ENCODE peak calls at places on chromosome 2, in eight cellular contexts. U is fibroblast of lung; X is AG04450; W is HL-60; F is small intestine; T is uterus; Q is CD8-positive, alpha-beta memory T cell; P is neural progenitor cell. D is an unnamed sample.

GRCh38 chr2:138699421-138699820 is 80.8 kb downstream of the NXPH2 start:
- DNase-seq in U (no peak), X (no peak), W (no peak), F (no peak), T (no peak), Q (no peak), P (no peak), D (no peak)

GRCh38 chr2:128381001-128381938 is 62.6 kb upstream of the HS6ST1 start:
- DNase-seq in U (no peak), X (no peak), W (no peak), F (no peak), T (peak; percentile 14), Q (no peak), P (peak; percentile 72), D (no peak)

GRCh38 chr2:239277401-239278085 is 123.3 kb downstream of the HDAC4 start:
- DNase-seq in U (no peak), X (no peak), W (no peak), F (no peak), T (no peak), Q (no peak), P (no peak), D (no peak)

GRCh38 chr2:187084524-187084923 is 235.6 kb upstream of the ZSWIM2 start:
- DNase-seq in U (no peak), X (no peak), W (no peak), F (no peak), T (no peak), Q (no peak), P (no peak), D (no peak)

GRCh38 chr2:72143441-72144356 is 4.0 kb downstream of the CYP26B1 start:
- DNase-seq in U (no peak), X (no peak), W (no peak), F (no peak), T (peak; percentile 9), Q (no peak), P (peak; percentile 56), D (no peak)

GRCh38 chr2:214481204-214481603 is 70.3 kb downstream of the VWC2L start:
- DNase-seq in U (peak; percentile 35), X (peak; percentile 8), W (no peak), F (no peak), T (no peak), Q (no peak), P (peak; percentile 5), D (no peak)

GRCh38 chr2:80299672-80300071 is 4.9 kb downstream of the LRRTM1 start:
- DNase-seq in U (no peak), X (no peak), W (no peak), F (no peak), T (no peak), Q (no peak), P (no peak), D (no peak)

GRCh38 chr2:106792671-106793070 is 93.3 kb downstream of the ST6GAL2 start:
- DNase-seq in U (no peak), X (no peak), W (no peak), F (no peak), T (no peak), Q (no peak), P (no peak), D (no peak)

GRCh38 chr2:157440404-157441071 is 3.4 kb downstream of the CYTIP start:
- DNase-seq in U (no peak), X (no peak), W (no peak), F (peak; percentile 56), T (no peak), Q (no peak), P (no peak), D (no peak)

GRCh38 chr2:73870084-73870483 is 22.7 kb upstream of the ACTG2 start:
- DNase-seq in U (peak; percentile 99), X (peak; percentile 94), W (no peak), F (no peak), T (peak; percentile 90), Q (no peak), P (no peak), D (no peak)

GRCh38 chr2:55118643-55119065 is 68.4 kb upstream of the RTN4 start:
- DNase-seq in U (no peak), X (no peak), W (no peak), F (no peak), T (no peak), Q (no peak), P (no peak), D (no peak)
- H3K27ac ChIP-seq in U (no peak overlapping the region), X (no peak overlapping the region), W (peak overlapping the region; percentile 3), F (no peak overlapping the region), T (peak overlapping the region; percentile 76), Q (peak overlapping the region; percentile 49), P (no peak overlapping the region), D (no peak overlapping the region)

GRCh38 chr2:66555511-66556324 is 120.8 kb downstream of the MEIS1 start:
- DNase-seq in U (peak; percentile 49), X (no peak), W (no peak), F (no peak), T (peak; percentile 28), Q (no peak), P (no peak), D (no peak)
- H3K27ac ChIP-seq in U (peak overlapping the region; percentile 69), X (peak overlapping the region; percentile 25), W (no peak overlapping the region), F (no peak overlapping the region), T (peak overlapping the region; percentile 79), Q (no peak overlapping the region), P (no peak overlapping the region), D (no peak overlapping the region)

GRCh38 chr2:108589372-108589771 is 55.1 kb downstream of the LIMS1 start:
- DNase-seq in U (no peak), X (no peak), W (no peak), F (no peak), T (no peak), Q (no peak), P (no peak), D (no peak)

GRCh38 chr2:108591163-108591562 is 56.9 kb downstream of the LIMS1 start:
- DNase-seq in U (no peak), X (no peak), W (peak; percentile 50), F (no peak), T (no peak), Q (no peak), P (no peak), D (no peak)

GRCh38 chr2:108588070-108588668 is 53.9 kb downstream of the LIMS1 start:
- DNase-seq in U (no peak), X (no peak), W (peak; percentile 66), F (no peak), T (no peak), Q (no peak), P (no peak), D (no peak)

GRCh38 chr2:108587621-108588020 is 53.4 kb downstream of the LIMS1 start:
- DNase-seq in U (peak; percentile 52), X (no peak), W (no peak), F (no peak), T (peak; percentile 61), Q (no peak), P (no peak), D (no peak)

GRCh38 chr2:108589786-108590185 is 55.5 kb downstream of the LIMS1 start:
- DNase-seq in U (no peak), X (no peak), W (no peak), F (no peak), T (no peak), Q (no peak), P (no peak), D (no peak)
- H3K27ac ChIP-seq in U (no peak overlapping the region), X (no peak overlapping the region), W (peak overlapping the region; percentile 72), F (no peak overlapping the region), T (peak overlapping the region; percentile 88), Q (no peak overlapping the region), P (no peak overlapping the region), D (no peak overlapping the region)

DNA sequence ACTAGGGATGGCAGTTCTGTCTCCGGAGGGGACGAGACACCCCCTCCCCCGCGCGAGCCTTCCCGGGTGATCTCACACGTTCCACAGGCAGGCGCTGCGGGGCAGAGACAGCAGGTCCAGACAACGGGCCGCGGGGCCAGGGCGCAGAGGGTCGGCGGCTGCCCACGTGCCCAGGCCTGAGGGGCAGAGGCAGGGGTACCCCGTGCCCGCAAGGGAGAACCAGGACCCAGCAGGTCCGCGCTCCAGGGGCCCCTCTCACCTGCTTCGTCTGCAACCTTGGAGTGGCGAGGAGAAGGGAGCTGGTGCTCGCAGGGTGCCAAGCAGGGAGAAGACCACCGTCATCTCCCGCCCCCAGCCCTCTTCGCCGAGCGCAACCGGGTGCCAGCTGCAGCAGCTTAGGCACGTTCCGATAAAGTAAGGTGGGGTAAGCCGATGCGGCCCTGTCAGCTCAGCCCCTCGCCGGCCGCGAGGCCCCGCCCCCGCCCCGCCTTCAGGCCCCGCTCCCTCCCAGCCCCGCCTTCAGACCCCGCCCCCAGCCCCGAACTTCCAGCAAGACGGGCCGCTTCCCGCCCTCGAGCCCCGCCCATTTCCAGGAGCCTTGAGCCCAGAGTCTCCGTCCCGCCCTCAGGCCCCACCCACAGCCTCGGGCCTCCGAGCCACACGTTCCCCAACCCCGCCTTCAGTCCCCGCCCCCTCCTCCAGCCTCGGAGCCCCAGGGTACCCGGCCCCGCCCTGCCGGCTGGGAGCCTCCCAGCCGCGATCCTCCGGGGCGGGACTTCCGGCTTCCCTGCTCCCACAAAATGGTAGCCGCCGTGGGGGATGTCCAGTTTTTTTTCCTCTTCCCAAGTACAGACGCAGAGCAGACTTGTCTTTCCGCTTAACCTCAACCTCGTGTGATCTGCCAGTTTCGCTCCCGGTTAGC is at the start of gene GPR155:
- DNase-seq in U (peak; percentile 98), X (peak; percentile 96), W (peak; percentile 99), F (peak; percentile 99), T (peak; percentile 100), Q (peak; percentile 80), P (peak; percentile 100), D (peak; percentile 95)
- H3K27ac ChIP-seq in U (peak within 1 kb of the TSS; percentile 85), X (peak within 1 kb of the TSS; percentile 68), W (peak within 1 kb of the TSS; percentile 81), F (peak within 1 kb of the TSS; percentile 87), T (peak within 1 kb of the TSS; percentile 81), Q (peak within 1 kb of the TSS; percentile 52), P (no peak within 1 kb of the TSS), D (peak within 1 kb of the TSS; percentile 61)

DNA sequence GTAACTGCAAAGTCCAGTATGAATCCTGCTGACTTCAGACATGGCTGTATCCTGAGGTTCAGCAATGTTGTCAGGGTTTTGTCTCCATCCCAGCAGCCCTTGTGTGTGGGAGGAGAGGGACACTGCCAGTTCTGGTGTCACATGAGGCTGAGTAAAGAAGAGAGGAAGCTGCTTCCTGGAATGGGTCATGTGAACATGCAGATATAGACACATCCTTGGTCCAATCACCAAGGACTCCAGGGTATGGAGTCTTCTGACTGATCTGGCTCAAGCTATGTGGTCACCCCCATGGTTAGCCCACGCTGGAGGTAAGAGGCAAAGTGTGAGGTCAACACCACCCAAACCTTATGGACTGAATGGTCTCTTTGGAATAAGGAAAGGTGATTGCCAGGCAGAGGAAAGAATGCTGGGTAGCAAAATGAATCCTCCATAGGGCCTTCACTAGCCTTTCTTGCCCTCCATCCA is 134.4 kb upstream of the SLC1A4 start:
- DNase-seq in U (no peak), X (no peak), W (peak; percentile 86), F (no peak), T (no peak), Q (no peak), P (no peak), D (no peak)
- H3K27ac ChIP-seq in U (no peak overlapping the region), X (no peak overlapping the region), W (peak overlapping the region; percentile 97), F (no peak overlapping the region), T (no peak overlapping the region), Q (peak overlapping the region; percentile 38), P (no peak overlapping the region), D (no peak overlapping the region)

DNA sequence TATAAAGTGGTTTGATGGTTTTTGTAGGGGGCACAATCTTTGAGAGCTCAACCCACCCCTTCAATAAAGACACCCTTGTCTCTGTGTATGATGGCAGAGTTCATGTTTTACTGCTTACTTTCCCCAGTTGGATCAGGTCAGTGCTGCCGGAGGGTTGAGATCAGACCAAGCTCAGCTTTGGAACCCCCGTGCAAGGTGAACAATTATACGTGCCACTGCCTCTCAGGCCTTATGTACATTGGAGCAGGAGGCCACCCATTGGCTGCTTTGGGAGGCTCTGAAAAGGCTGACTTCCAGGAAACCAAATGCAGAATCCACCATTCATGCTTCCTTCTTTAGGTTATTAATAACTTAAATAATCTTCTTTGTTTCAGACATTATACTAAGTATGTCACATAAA is 103.4 kb upstream of the EPAS1 start:
- DNase-seq in U (no peak), X (no peak), W (no peak), F (no peak), T (no peak), Q (no peak), P (no peak), D (no peak)
- H3K27ac ChIP-seq in U (no peak overlapping the region), X (no peak overlapping the region), W (no peak overlapping the region), F (no peak overlapping the region), T (no peak overlapping the region), Q (no peak overlapping the region), P (no peak overlapping the region), D (no peak overlapping the region)

D was measured in effector memory CD4-positive, alpha-beta T cell.